ENCODE peak calls at places on chromosomes 13 and 19, in ten cellular contexts. One of them, this sample, is unnamed.

GRCh38 chr13:73741742-73742141 is 392.5 kb downstream of the KLF12 start:
- DNase-seq in fibroblast of villous mesenchyme: no peak
- DNase-seq in OCI-LY7: no peak
- DNase-seq in thoracic aorta: no peak
- DNase-seq in pancreas: no peak
- DNase-seq in bronchial epithelial cell: no peak
- DNase-seq in AG09319: no peak
- DNase-seq in breast epithelium: no peak
- DNase-seq in BE2C: no peak
- DNase-seq in ascending aorta: no peak
- DNase-seq in this sample: no peak

GRCh38 chr13:94636942-94637578 is 35.4 kb downstream of the GPR180 start:
- DNase-seq in thoracic aorta: no peak
- DNase-seq in pancreas: no peak
- DNase-seq in OCI-LY7: no peak
- DNase-seq in bronchial epithelial cell: no peak
- DNase-seq in AG09319: no peak
- DNase-seq in BE2C: no peak
- DNase-seq in ascending aorta: no peak
- DNase-seq in fibroblast of villous mesenchyme: no peak
- DNase-seq in breast epithelium: no peak
- DNase-seq in this sample: no peak

GRCh38 chr19:13579388-13580060 is 73.2 kb upstream of the CACNA1A start:
- DNase-seq in AG09319: no peak
- DNase-seq in thoracic aorta: no peak
- DNase-seq in breast epithelium: no peak
- DNase-seq in bronchial epithelial cell: no peak
- DNase-seq in ascending aorta: no peak
- DNase-seq in fibroblast of villous mesenchyme: no peak
- DNase-seq in pancreas: no peak
- DNase-seq in BE2C: no peak
- DNase-seq in OCI-LY7: no peak
- DNase-seq in this sample: no peak

GRCh38 chr19:56091066-56091490 is 30.0 kb downstream of the ZNF787 start:
- DNase-seq in ascending aorta: no peak
- DNase-seq in breast epithelium: peak
- DNase-seq in OCI-LY7: no peak
- DNase-seq in BE2C: no peak
- DNase-seq in bronchial epithelial cell: peak
- DNase-seq in AG09319: no peak
- DNase-seq in fibroblast of villous mesenchyme: peak
- DNase-seq in pancreas: no peak
- DNase-seq in thoracic aorta: no peak
- DNase-seq in this sample: no peak

GRCh38 chr19:10283786-10284540 is 2.8 kb upstream of the ICAM4 start:
- DNase-seq in BE2C: no peak
- DNase-seq in breast epithelium: no peak
- DNase-seq in bronchial epithelial cell: no peak
- DNase-seq in thoracic aorta: no peak
- DNase-seq in pancreas: no peak
- DNase-seq in AG09319: no peak
- DNase-seq in fibroblast of villous mesenchyme: no peak
- DNase-seq in ascending aorta: no peak
- DNase-seq in OCI-LY7: no peak
- DNase-seq in this sample: no peak

GRCh38 chr19:13243971-13244370 is 93.8 kb downstream of the IER2 start:
- DNase-seq in OCI-LY7: no peak
- DNase-seq in ascending aorta: no peak
- DNase-seq in bronchial epithelial cell: no peak
- DNase-seq in fibroblast of villous mesenchyme: no peak
- DNase-seq in thoracic aorta: no peak
- DNase-seq in AG09319: no peak
- DNase-seq in breast epithelium: no peak
- DNase-seq in BE2C: no peak
- DNase-seq in pancreas: no peak
- DNase-seq in this sample: no peak

GRCh38 chr13:29569253-29570057 is 26.0 kb downstream of the SLC7A1 start:
- DNase-seq in OCI-LY7: no peak
- DNase-seq in ascending aorta: no peak
- DNase-seq in pancreas: peak
- DNase-seq in bronchial epithelial cell: no peak
- DNase-seq in fibroblast of villous mesenchyme: no peak
- DNase-seq in thoracic aorta: no peak
- DNase-seq in breast epithelium: no peak
- DNase-seq in AG09319: no peak
- DNase-seq in BE2C: peak
- DNase-seq in this sample: no peak

GRCh38 chr19:34459614-34460013 is 21.9 kb upstream of the WTIP start:
- DNase-seq in AG09319: no peak
- DNase-seq in OCI-LY7: no peak
- DNase-seq in breast epithelium: no peak
- DNase-seq in BE2C: no peak
- DNase-seq in pancreas: no peak
- DNase-seq in ascending aorta: no peak
- DNase-seq in bronchial epithelial cell: no peak
- DNase-seq in thoracic aorta: no peak
- DNase-seq in fibroblast of villous mesenchyme: no peak
- DNase-seq in this sample: no peak

GRCh38 chr19:13149628-13150186 is 468 bp downstream of the STX10 start:
- DNase-seq in BE2C: peak
- DNase-seq in AG09319: no peak
- DNase-seq in pancreas: peak
- DNase-seq in ascending aorta: peak
- DNase-seq in breast epithelium: peak
- DNase-seq in bronchial epithelial cell: no peak
- DNase-seq in fibroblast of villous mesenchyme: peak
- DNase-seq in OCI-LY7: peak
- DNase-seq in thoracic aorta: no peak
- DNase-seq in this sample: no peak

GRCh38 chr19:41861098-41861768 is 1.2 kb downstream of the RPS19 start:
- DNase-seq in ascending aorta: no peak
- DNase-seq in pancreas: no peak
- DNase-seq in breast epithelium: no peak
- DNase-seq in fibroblast of villous mesenchyme: no peak
- DNase-seq in OCI-LY7: peak
- DNase-seq in bronchial epithelial cell: no peak
- DNase-seq in BE2C: no peak
- DNase-seq in AG09319: no peak
- DNase-seq in thoracic aorta: no peak
- DNase-seq in this sample: no peak

GRCh38 chr13:39916330-39916729 is 260.9 kb downstream of the COG6 start:
- DNase-seq in fibroblast of villous mesenchyme: no peak
- DNase-seq in BE2C: no peak
- DNase-seq in breast epithelium: no peak
- DNase-seq in bronchial epithelial cell: peak
- DNase-seq in AG09319: no peak
- DNase-seq in thoracic aorta: no peak
- DNase-seq in pancreas: no peak
- DNase-seq in OCI-LY7: no peak
- DNase-seq in ascending aorta: no peak
- DNase-seq in this sample: no peak

GRCh38 chr19:48726573-48726972 is 7.0 kb upstream of the MAMSTR start:
- DNase-seq in breast epithelium: no peak
- DNase-seq in bronchial epithelial cell: no peak
- DNase-seq in AG09319: no peak
- DNase-seq in OCI-LY7: peak
- DNase-seq in fibroblast of villous mesenchyme: no peak
- DNase-seq in BE2C: no peak
- DNase-seq in thoracic aorta: no peak
- DNase-seq in ascending aorta: no peak
- DNase-seq in pancreas: no peak
- DNase-seq in this sample: no peak

GRCh38 chr13:71865858-71866172 is 1.2 kb downstream of the DACH1 start:
- DNase-seq in breast epithelium: no peak
- DNase-seq in AG09319: no peak
- DNase-seq in thoracic aorta: no peak
- DNase-seq in bronchial epithelial cell: no peak
- DNase-seq in fibroblast of villous mesenchyme: peak
- DNase-seq in pancreas: peak
- DNase-seq in ascending aorta: no peak
- DNase-seq in OCI-LY7: no peak
- DNase-seq in BE2C: peak
- DNase-seq in this sample: no peak

GRCh38 chr13:56189439-56189838 is 951.3 kb upstream of the PRR20A start:
- DNase-seq in bronchial epithelial cell: no peak
- DNase-seq in OCI-LY7: no peak
- DNase-seq in ascending aorta: no peak
- DNase-seq in AG09319: no peak
- DNase-seq in breast epithelium: no peak
- DNase-seq in pancreas: no peak
- DNase-seq in fibroblast of villous mesenchyme: no peak
- DNase-seq in BE2C: no peak
- DNase-seq in thoracic aorta: no peak
- DNase-seq in this sample: no peak

GRCh38 chr13:59531571-59532091 is 632.1 kb downstream of the DIAPH3 start:
- DNase-seq in thoracic aorta: peak
- DNase-seq in bronchial epithelial cell: peak
- DNase-seq in fibroblast of villous mesenchyme: peak
- DNase-seq in pancreas: no peak
- DNase-seq in OCI-LY7: no peak
- DNase-seq in ascending aorta: no peak
- DNase-seq in BE2C: peak
- DNase-seq in breast epithelium: peak
- DNase-seq in AG09319: peak
- DNase-seq in this sample: no peak

GRCh38 chr19:1261512-1261862 is 7.6 kb upstream of the CIRBP start:
- DNase-seq in fibroblast of villous mesenchyme: no peak
- DNase-seq in BE2C: no peak
- DNase-seq in bronchial epithelial cell: no peak
- DNase-seq in pancreas: no peak
- DNase-seq in OCI-LY7: peak
- DNase-seq in thoracic aorta: no peak
- DNase-seq in AG09319: no peak
- DNase-seq in ascending aorta: no peak
- DNase-seq in breast epithelium: no peak
- DNase-seq in this sample: no peak
- TF ChIP-seq CTCF in fibroblast of villous mesenchyme: peak
- TF ChIP-seq CTCF in BE2C: peak
- TF ChIP-seq CTCF in bronchial epithelial cell: peak
- TF ChIP-seq CTCF in pancreas: no peak
- TF ChIP-seq CTCF in OCI-LY7: peak
- TF ChIP-seq CTCF in thoracic aorta: no peak
- TF ChIP-seq CTCF in AG09319: peak
- TF ChIP-seq CTCF in ascending aorta: peak
- TF ChIP-seq CTCF in breast epithelium: peak
- TF ChIP-seq CTCF in this sample: no peak

GRCh38 chr13:75296651-75297050 is 185.3 kb downstream of the TBC1D4 start:
- DNase-seq in ascending aorta: no peak
- DNase-seq in pancreas: no peak
- DNase-seq in OCI-LY7: no peak
- DNase-seq in BE2C: no peak
- DNase-seq in bronchial epithelial cell: no peak
- DNase-seq in AG09319: no peak
- DNase-seq in fibroblast of villous mesenchyme: no peak
- DNase-seq in thoracic aorta: no peak
- DNase-seq in breast epithelium: no peak
- DNase-seq in this sample: no peak

GRCh38 chr13:75299206-75299605 is 182.8 kb downstream of the TBC1D4 start:
- DNase-seq in breast epithelium: no peak
- DNase-seq in ascending aorta: no peak
- DNase-seq in BE2C: no peak
- DNase-seq in thoracic aorta: no peak
- DNase-seq in OCI-LY7: no peak
- DNase-seq in pancreas: no peak
- DNase-seq in fibroblast of villous mesenchyme: no peak
- DNase-seq in AG09319: no peak
- DNase-seq in bronchial epithelial cell: no peak
- DNase-seq in this sample: no peak

GRCh38 chr13:75294110-75294509 is 187.9 kb downstream of the TBC1D4 start:
- DNase-seq in thoracic aorta: no peak
- DNase-seq in pancreas: no peak
- DNase-seq in ascending aorta: no peak
- DNase-seq in BE2C: no peak
- DNase-seq in OCI-LY7: no peak
- DNase-seq in breast epithelium: no peak
- DNase-seq in AG09319: no peak
- DNase-seq in bronchial epithelial cell: no peak
- DNase-seq in fibroblast of villous mesenchyme: no peak
- DNase-seq in this sample: no peak
- TF ChIP-seq CTCF in thoracic aorta: no peak
- TF ChIP-seq CTCF in pancreas: no peak
- TF ChIP-seq CTCF in ascending aorta: no peak
- TF ChIP-seq CTCF in BE2C: no peak
- TF ChIP-seq CTCF in OCI-LY7: no peak
- TF ChIP-seq CTCF in breast epithelium: no peak
- TF ChIP-seq CTCF in AG09319: no peak
- TF ChIP-seq CTCF in bronchial epithelial cell: no peak
- TF ChIP-seq CTCF in fibroblast of villous mesenchyme: no peak
- TF ChIP-seq CTCF in this sample: no peak

DNA sequence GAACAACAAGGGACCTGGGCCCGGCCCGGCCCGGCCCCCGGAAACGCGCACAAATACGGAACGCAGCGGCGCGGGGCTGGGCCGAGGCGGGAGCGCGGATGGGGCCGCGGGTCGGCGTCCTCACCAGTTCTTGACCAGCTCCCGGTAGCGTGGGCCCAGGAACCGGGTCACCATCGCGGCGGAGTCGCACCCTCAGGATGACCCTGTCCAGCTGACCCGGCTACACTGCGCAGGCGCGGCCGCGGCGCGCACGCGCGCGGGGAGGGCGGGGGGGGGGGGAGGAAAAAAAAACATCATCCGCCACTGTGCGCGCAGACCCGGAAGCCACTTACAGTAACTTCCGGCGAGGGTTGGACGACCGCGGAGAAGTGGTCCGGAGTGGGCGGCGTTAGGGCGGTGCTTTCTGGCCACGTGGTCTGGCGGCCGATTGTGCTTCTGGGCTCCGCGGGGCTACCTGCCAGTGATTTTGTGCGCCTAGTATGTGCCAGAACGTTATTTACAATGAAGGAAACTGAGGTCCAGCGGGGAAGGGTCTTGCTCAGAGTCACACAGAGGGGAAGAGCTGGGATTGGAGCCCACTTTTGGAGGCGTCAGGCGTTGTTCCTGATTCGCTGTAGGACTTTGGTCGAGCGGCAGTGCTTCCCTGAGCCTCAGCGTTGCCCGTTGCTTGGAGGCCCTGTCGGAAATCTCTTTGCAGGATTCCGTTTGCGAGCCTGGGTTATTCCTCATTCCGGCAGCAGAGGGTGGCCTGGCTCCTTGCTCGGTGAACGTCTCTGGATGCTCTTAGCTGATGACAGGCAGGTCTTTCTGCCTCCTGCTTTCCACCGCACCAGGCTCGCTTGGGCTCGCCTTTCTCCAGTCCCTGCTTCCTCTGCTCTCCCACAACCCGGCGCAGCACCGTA is at the start of gene UQCR11:
- DNase-seq in thoracic aorta: peak
- DNase-seq in ascending aorta: peak
- DNase-seq in OCI-LY7: peak
- DNase-seq in pancreas: peak
- DNase-seq in fibroblast of villous mesenchyme: peak
- DNase-seq in BE2C: peak
- DNase-seq in bronchial epithelial cell: peak
- DNase-seq in AG09319: peak
- DNase-seq in breast epithelium: peak
- DNase-seq in this sample: peak
- TF ChIP-seq CTCF in thoracic aorta: peak
- TF ChIP-seq CTCF in ascending aorta: peak
- TF ChIP-seq CTCF in OCI-LY7: peak
- TF ChIP-seq CTCF in pancreas: no peak
- TF ChIP-seq CTCF in fibroblast of villous mesenchyme: peak
- TF ChIP-seq CTCF in BE2C: peak
- TF ChIP-seq CTCF in bronchial epithelial cell: peak
- TF ChIP-seq CTCF in AG09319: peak
- TF ChIP-seq CTCF in breast epithelium: peak
- TF ChIP-seq CTCF in this sample: peak

GRCh38 chr19:52095172-52096014 is at the start of gene ZNF841:
- DNase-seq in pancreas: peak
- DNase-seq in BE2C: peak
- DNase-seq in thoracic aorta: peak
- DNase-seq in OCI-LY7: no peak
- DNase-seq in breast epithelium: peak
- DNase-seq in fibroblast of villous mesenchyme: peak
- DNase-seq in bronchial epithelial cell: peak
- DNase-seq in AG09319: peak
- DNase-seq in ascending aorta: peak
- DNase-seq in this sample: peak
- TF ChIP-seq CTCF in pancreas: no peak
- TF ChIP-seq CTCF in BE2C: no peak
- TF ChIP-seq CTCF in thoracic aorta: no peak
- TF ChIP-seq CTCF in OCI-LY7: no peak
- TF ChIP-seq CTCF in breast epithelium: no peak
- TF ChIP-seq CTCF in fibroblast of villous mesenchyme: no peak
- TF ChIP-seq CTCF in bronchial epithelial cell: no peak
- TF ChIP-seq CTCF in AG09319: no peak
- TF ChIP-seq CTCF in ascending aorta: no peak
- TF ChIP-seq CTCF in this sample: no peak